ENCODE peak calls at places on chromosome 17, in four cellular contexts. I is activated naive CD4-positive, alpha-beta T cell; Y is AG10803; L is Daoy. W is an unnamed sample.

GRCh38 chr17:78735832-78736525 is 46.1 kb downstream of the CYTH1 start:
- DNase-seq in I (no peak), Y (no peak), L (no peak), W (no peak)

GRCh38 chr17:16649585-16649984 is 4.1 kb downstream of the ZNF624 start:
- DNase-seq in I (no peak), Y (no peak), L (no peak), W (no peak)

GRCh38 chr17:34408439-34408838 is 45.4 kb upstream of the CCL1 start:
- DNase-seq in I (no peak), Y (no peak), L (no peak), W (no peak)

GRCh38 chr17:32518856-32519768 is 32.3 kb downstream of the CDK5R1 start:
- DNase-seq in I (peak; percentile 38), Y (peak; percentile 54), L (peak; percentile 62), W (no peak)

GRCh38 chr17:29731589-29731929 is 108.8 kb upstream of the CORO6 start:
- DNase-seq in I (no peak), Y (no peak), L (no peak), W (no peak)

GRCh38 chr17:74923538-74924249 is 379 bp upstream of the OTOP2 start:
- DNase-seq in I (peak; percentile 72), Y (peak; percentile 13), L (peak; percentile 66), W (peak; percentile 66)

GRCh38 chr17:63490858-63491400 is 14.1 kb downstream of the ACE start:
- DNase-seq in I (no peak), Y (no peak), L (no peak), W (no peak)

GRCh38 chr17:57670769-57671545 is 74.1 kb downstream of the CCDC182 start:
- DNase-seq in I (no peak), Y (no peak), L (no peak), W (no peak)

GRCh38 chr17:15452746-15453145 is 14.7 kb downstream of the CDRT4 start:
- DNase-seq in I (no peak), Y (peak; percentile 77), L (no peak), W (no peak)

GRCh38 chr17:37294888-37295287 is 80.9 kb upstream of the C17orf78 start:
- DNase-seq in I (no peak), Y (no peak), L (no peak), W (no peak)

W was measured in central memory CD8-positive, alpha-beta T cell.